ENCODE peak calls at places on chromosome 12, in six cellular contexts. M is IMR-90, E is WERI-Rb-1, C is HCT116, B is K562, J is breast epithelium. N is an unnamed sample. For H3K36me3 and H3K27me3, the result is how much of the 10 kb centered on the place peaks cover.

GRCh38 chr12:80580254-80580653 is 127.2 kb upstream of the MYF6 start:
- DNase-seq in M (peak), E (no peak), C (no peak), B (no peak), J (no peak), N (peak)

GRCh38 chr12:65826513-65827171 is 2.4 kb downstream of the HMGA2 start:
- DNase-seq in M (peak), E (no peak), C (no peak), B (no peak), J (no peak), N (no peak)

GRCh38 chr12:4855121-4855924 is 54.4 kb upstream of the KCNA1 start:
- DNase-seq in M (peak), E (peak), C (peak), B (peak), J (peak), N (peak)

GRCh38 chr12:95648990-95649791 is 97.9 kb upstream of the USP44 start:
- DNase-seq in M (peak), E (no peak), C (peak), B (no peak), J (peak), N (peak)

GRCh38 chr12:49564241-49565118 is 3.5 kb downstream of the MCRS1 start:
- DNase-seq in M (no peak), E (no peak), C (no peak), B (no peak), J (no peak), N (no peak)

GRCh38 chr12:77845831-77846230 is 15.1 kb downstream of the NAV3 start:
- DNase-seq in M (peak), E (no peak), C (no peak), B (no peak), J (no peak), N (no peak)

GRCh38 chr12:69648476-69648875 is 37.8 kb upstream of the LRRC10 start:
- DNase-seq in M (peak), E (no peak), C (no peak), B (no peak), J (no peak), N (peak)

GRCh38 chr12:48956279-48957140 is 777 bp downstream of the ARF3 start:
- DNase-seq in M (peak), E (peak), C (peak), B (peak), J (peak), N (peak)

GRCh38 chr12:30965613-30965985 is 39.1 kb downstream of the TSPAN11 start:
- DNase-seq in M (no peak), E (peak), C (peak), B (peak), J (no peak), N (no peak)

GRCh38 chr12:112018571-112019237 is 5.5 kb downstream of the ERP29 start:
- DNase-seq in M (peak), E (no peak), C (no peak), B (no peak), J (no peak), N (no peak)

GRCh38 chr12:100632445-100632892 is 59.0 kb downstream of the GAS2L3 start:
- DNase-seq in M (no peak), E (no peak), C (no peak), B (no peak), J (no peak), N (no peak)

GRCh38 chr12:30818562-30818961 is 63.8 kb upstream of the CAPRIN2 start:
- DNase-seq in M (no peak), E (no peak), C (no peak), B (no peak), J (no peak), N (no peak)

GRCh38 chr12:45779936-45780335 is 50.4 kb downstream of the ARID2 start:
- DNase-seq in M (no peak), E (no peak), C (no peak), B (no peak), J (no peak), N (peak)

GRCh38 chr12:944201-944600 is 5.3 kb downstream of the RAD52 start:
- DNase-seq in M (no peak), E (no peak), C (no peak), B (no peak), J (no peak), N (no peak)

GRCh38 chr12:128111951-128112350 is 155.0 kb upstream of the TMEM132C start:
- DNase-seq in M (no peak), E (no peak), C (no peak), B (no peak), J (no peak), N (no peak)

GRCh38 chr12:18462437-18462836 is 201.1 kb downstream of the PIK3C2G start:
- DNase-seq in M (peak), E (no peak), C (no peak), B (no peak), J (no peak), N (no peak)

GRCh38 chr12:121560392-121561021 is 20.3 kb downstream of the KDM2B start:
- DNase-seq in M (no peak), E (no peak), C (no peak), B (no peak), J (peak), N (no peak)

GRCh38 chr12:226401-226800 is 12.4 kb upstream of the SLC6A12 start:
- DNase-seq in M (no peak), E (no peak), C (no peak), B (no peak), J (no peak), N (no peak)

GRCh38 chr12:52027085-52027843 is 20.5 kb downstream of the TAMALIN start:
- DNase-seq in M (no peak), E (no peak), C (no peak), B (no peak), J (no peak), N (no peak)

GRCh38 chr12:106078358-106079025 is 60.3 kb downstream of the NUAK1 start:
- DNase-seq in M (peak), E (no peak), C (no peak), B (no peak), J (no peak), N (peak)

GRCh38 chr12:107091989-107092641 is 1.2 kb downstream of the CRY1 start:
- DNase-seq in M (peak), E (peak), C (peak), B (peak), J (peak), N (peak)

GRCh38 chr12:93100610-93101009 is 171.5 kb upstream of the EEA1 start:
- DNase-seq in M (no peak), E (peak), C (no peak), B (no peak), J (no peak), N (no peak)

GRCh38 chr12:106234513-106234912 is 13.3 kb downstream of the CKAP4 start:
- DNase-seq in M (peak), E (no peak), C (no peak), B (no peak), J (no peak), N (no peak)

GRCh38 chr12:55073043-55074022 is 52.9 kb upstream of the OR9K2 start:
- DNase-seq in M (peak), E (peak), C (peak), B (peak), J (peak), N (peak)

GRCh38 chr12:107513636-107514400 is 171.8 kb upstream of the PWP1 start:
- DNase-seq in M (no peak), E (peak), C (no peak), B (no peak), J (no peak), N (no peak)

GRCh38 chr12:19779393-19780056 is 340.2 kb downstream of the AEBP2 start:
- DNase-seq in M (no peak), E (no peak), C (no peak), B (no peak), J (no peak), N (no peak)

GRCh38 chr12:130509454-130509853 is 171.8 kb downstream of the PIWIL1 start:
- DNase-seq in M (no peak), E (no peak), C (no peak), B (no peak), J (no peak), N (no peak)

GRCh38 chr12:49932746-49933145 is 17.8 kb upstream of the AQP2 start:
- DNase-seq in M (peak), E (no peak), C (no peak), B (no peak), J (no peak), N (no peak)

GRCh38 chr12:3542156-3542555 is 51.2 kb downstream of the PRMT8 start:
- DNase-seq in M (no peak), E (no peak), C (no peak), B (no peak), J (no peak), N (no peak)

GRCh38 chr12:20601668-20602280 is 93.4 kb upstream of the SLCO1C1 start:
- DNase-seq in M (peak), E (no peak), C (peak), B (no peak), J (no peak), N (peak)

GRCh38 chr12:97272471-97272870 is 190.1 kb upstream of the RMST start:
- DNase-seq in M (no peak), E (no peak), C (no peak), B (no peak), J (no peak), N (no peak)
- TF ChIP-seq CTCF in M (no peak), E (no peak), C (no peak), B (no peak), J (no peak), N (no peak)

DNA sequence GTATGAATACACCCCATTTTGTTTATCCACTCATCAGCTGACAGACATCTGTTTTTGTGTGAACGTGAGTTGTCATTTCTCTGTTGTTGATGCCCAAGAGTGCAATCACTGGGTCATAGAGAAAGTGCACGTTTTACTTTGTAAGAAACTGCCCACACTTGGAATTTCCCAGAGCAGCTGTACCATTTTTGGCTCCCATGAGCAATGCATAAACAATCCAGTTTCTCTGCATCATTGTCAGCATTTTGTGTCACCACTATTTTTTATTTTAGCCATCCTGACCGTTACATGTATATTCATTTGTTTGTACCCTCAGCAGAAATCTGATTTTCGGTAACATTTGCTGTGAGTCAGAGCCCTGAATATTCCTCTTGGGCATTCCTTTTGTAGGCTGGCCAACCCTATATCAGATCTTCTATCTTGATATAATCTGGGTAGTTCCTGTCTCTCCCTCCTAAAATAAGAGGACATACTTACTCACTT is 62.7 kb downstream of the RBM19 start:
- DNase-seq in M (peak), E (no peak), C (no peak), B (no peak), J (no peak), N (no peak)
- H3K36me3 ChIP-seq in M (under half), E (under half), C (under half), B (half or more), J (under half), N (under half)

GRCh38 chr12:113478351-113479011 is 6.8 kb upstream of the LHX5 start:
- DNase-seq in M (no peak), E (no peak), C (no peak), B (no peak), J (no peak), N (no peak)
- H3K27me3 ChIP-seq in M (half or more), E (half or more), C (under half), B (under half), J (under half), N (half or more)

DNA sequence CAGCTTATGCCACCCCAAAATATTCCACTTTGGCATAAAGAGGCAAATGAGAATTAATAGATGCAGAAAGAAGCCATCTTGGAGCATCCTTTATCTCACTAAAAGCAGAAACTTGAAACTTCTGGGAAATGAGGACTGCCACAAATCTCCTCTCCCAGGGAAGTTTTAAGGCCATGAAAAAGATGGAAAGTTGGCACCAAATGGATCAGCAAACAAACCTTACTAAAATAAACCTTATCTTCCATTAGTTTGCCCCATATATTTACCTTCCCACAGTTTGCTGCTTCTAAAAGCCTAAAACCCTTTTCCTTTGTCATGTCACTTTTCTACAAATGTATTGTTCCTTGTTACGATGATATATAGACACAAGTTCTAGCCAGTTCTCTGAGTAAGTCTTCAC is 340.0 kb upstream of the USP15 start:
- DNase-seq in M (no peak), E (no peak), C (no peak), B (no peak), J (no peak), N (no peak)
- TF ChIP-seq CTCF in M (no peak), E (no peak), C (no peak), B (no peak), J (no peak), N (no peak)

DNA sequence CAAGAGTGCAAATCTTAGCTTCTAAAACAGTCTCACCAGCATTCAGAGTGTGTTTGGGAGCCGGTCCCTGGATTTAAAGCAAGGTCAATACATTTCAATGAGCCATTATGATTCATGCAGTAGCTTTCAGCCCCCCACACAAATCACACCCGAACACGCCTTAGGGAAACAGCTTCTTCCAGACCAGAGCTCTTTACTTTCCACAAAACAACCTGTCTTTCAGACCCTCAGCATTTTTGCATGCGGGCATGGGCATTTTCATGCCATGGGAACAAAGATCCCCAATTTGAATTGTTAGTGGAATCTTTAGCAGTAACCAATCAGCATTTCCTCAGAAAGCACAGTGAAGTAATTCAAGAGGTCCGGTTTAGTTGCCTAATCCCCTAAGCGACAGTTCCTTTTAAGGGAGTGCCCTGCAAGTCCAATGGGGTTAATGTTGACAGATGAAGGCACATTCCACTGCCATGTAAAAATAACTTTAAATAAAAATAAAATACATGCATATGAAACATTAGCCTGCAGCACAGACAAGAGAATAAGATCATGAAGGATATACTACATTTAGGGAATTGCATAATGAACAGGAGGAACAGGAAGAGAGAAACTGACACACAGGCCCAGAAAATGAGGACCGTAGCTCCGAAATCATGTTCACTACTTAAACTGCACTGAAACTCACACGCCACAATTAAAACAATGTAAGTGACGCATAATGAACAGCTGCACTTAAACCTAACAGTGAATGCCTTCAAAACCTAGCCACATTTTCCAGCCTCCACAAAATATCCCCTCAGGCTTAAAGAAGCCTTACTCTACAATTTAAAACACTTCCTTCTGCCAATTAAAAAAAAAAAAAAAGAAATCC is 4.0 kb downstream of the VPS37B start:
- DNase-seq in M (peak), E (no peak), C (no peak), B (peak), J (no peak), N (no peak)
- H3K36me3 ChIP-seq in M (under half), E (under half), C (under half), B (under half), J (under half), N (under half)

GRCh38 chr12:54035561-54036377 is 2.9 kb downstream of the HOXC5 start:
- DNase-seq in M (no peak), E (no peak), C (no peak), B (no peak), J (no peak), N (no peak)
- H3K27me3 ChIP-seq in M (half or more), E (under half), C (under half), B (under half), J (under half), N (under half)

DNA sequence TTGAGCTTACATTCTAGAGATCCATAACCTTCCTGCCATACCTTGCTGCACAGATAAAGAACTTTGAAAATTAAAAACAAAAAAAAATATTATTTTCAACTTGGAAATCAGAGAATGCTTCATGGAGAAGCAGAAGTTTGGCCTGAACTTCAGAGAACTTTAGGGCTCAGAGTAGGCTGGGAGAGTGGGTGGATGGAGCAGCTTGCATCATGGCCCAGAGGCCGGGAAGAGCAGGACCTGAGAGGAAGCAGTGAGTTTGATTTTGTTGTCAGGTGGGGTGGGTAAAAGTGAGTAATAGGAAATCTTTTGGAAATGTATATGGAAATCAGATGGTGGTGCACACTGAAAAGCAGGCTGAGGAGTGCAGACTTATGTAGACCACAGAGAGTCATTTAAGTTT is 228.5 kb upstream of the KRR1 start:
- DNase-seq in M (no peak), E (no peak), C (no peak), B (no peak), J (no peak), N (no peak)
- TF ChIP-seq CTCF in M (no peak), E (no peak), C (no peak), B (no peak), J (no peak), N (no peak)

DNA sequence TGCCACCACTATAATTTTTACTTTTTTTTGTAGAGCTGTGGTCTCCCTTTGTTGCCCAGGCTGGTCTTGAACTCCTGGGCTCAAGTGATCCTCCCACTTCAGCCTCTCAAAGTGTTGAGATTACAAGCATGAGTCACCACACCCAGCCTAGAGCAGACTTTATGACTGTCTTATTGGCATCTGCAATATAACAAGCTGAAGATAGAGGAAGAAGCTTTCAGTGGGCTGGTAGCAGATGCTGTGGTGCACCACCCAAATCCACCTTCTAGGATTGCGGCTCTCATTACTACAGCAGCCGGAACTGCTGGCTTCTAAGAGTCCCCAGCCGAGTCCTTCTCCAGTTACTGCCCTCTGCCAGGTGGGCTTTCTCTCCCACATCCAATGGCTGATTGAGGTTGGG is 7.6 kb upstream of the STK38L start:
- DNase-seq in M (peak), E (no peak), C (peak), B (no peak), J (no peak), N (no peak)
- H3K36me3 ChIP-seq in M (under half), E (under half), C (under half), B (under half), J (under half), N (under half)

GRCh38 chr12:71439362-71439612 is 311 bp upstream of the LGR5 start:
- DNase-seq in M (no peak), E (no peak), C (no peak), B (no peak), J (no peak), N (no peak)

GRCh38 chr12:71439613-71440392 is at the start of gene LGR5:
- DNase-seq in M (peak), E (peak), C (no peak), B (no peak), J (no peak), N (no peak)

GRCh38 chr12:71432936-71433335 is 6.7 kb upstream of the LGR5 start:
- DNase-seq in M (no peak), E (no peak), C (no peak), B (no peak), J (no peak), N (no peak)

GRCh38 chr12:71438670-71439361 is 782 bp upstream of the LGR5 start:
- DNase-seq in M (no peak), E (peak), C (no peak), B (no peak), J (no peak), N (no peak)

GRCh38 chr12:71436696-71437095 is 2.9 kb upstream of the LGR5 start:
- DNase-seq in M (no peak), E (no peak), C (no peak), B (no peak), J (no peak), N (no peak)
- H3K27me3 ChIP-seq in M (under half), E (under half), C (under half), B (under half), J (under half), N (under half)

GRCh38 chr12:108616941-108617858 is 16.5 kb downstream of the SELPLG start:
- DNase-seq in M (no peak), E (no peak), C (no peak), B (no peak), J (no peak), N (no peak)
- TF ChIP-seq CTCF in M (no peak), E (no peak), C (no peak), B (no peak), J (no peak), N (no peak)

N was measured in kidney epithelial cell.